ENCODE peak calls at places on chromosomes 5 and 9, in nine cellular contexts. U is left lung; G is prostate gland; C is stimulated activated CD8-positive, alpha-beta memory T cell treated with anti-CD3 and anti-CD28 coated beads, Interleukin-12 subunit alpha, Interleukin-12 subunit beta, amount 100 ng/mL, for 4 hours; J is neural progenitor cell; W is NCI-H1105 treated with DMSO at 0.1 percent for 48 hours; Z is HAP-1; O is stimulated activated naive CD8-positive, alpha-beta T cell treated with anti-CD3 and anti-CD28 coated beads, Interleukin-15, Interleukin-2, amounts not matched to agents 100 U/mL and 50 U/mL, for 24 hours; Q is RWPE1. X is an unnamed sample.

GRCh38 chr9:34636791-34637355 is 714 bp downstream of the SIGMAR1 start:
- DNase-seq in U (no peak), G (no peak), C (no peak), J (no peak), W (peak; percentile 30), Z (no peak), O (peak; percentile 33), Q (peak; percentile 51), X (no peak)

GRCh38 chr9:134571946-134572914 is 69.4 kb upstream of the COL5A1 start:
- DNase-seq in U (peak; percentile 68), G (no peak), C (no peak), J (no peak), W (no peak), Z (no peak), O (no peak), Q (no peak), X (peak; percentile 10)

GRCh38 chr9:6014668-6015270 is 655 bp downstream of the RANBP6 start:
- DNase-seq in U (no peak), G (no peak), C (no peak), J (no peak), W (no peak), Z (no peak), O (no peak), Q (peak; percentile 34), X (peak; percentile 88)

GRCh38 chr9:90466481-90466880 is 176.1 kb downstream of the DIRAS2 start:
- DNase-seq in U (no peak), G (no peak), C (no peak), J (no peak), W (no peak), Z (no peak), O (no peak), Q (no peak), X (no peak)

GRCh38 chr5:164422400-164422799 is 917.0 kb downstream of the MAT2B start:
- DNase-seq in U (no peak), G (no peak), C (no peak), J (peak; percentile 72), W (no peak), Z (no peak), O (no peak), Q (no peak), X (no peak)

GRCh38 chr5:115241881-115242642 is 20.6 kb downstream of the PGGT1B start:
- DNase-seq in U (no peak), G (no peak), C (no peak), J (no peak), W (no peak), Z (no peak), O (no peak), Q (peak; percentile 17), X (no peak)

GRCh38 chr9:120876842-120877240 is at the start of gene PHF19:
- DNase-seq in U (peak; percentile 85), G (no peak), C (no peak), J (peak; percentile 34), W (peak; percentile 27), Z (no peak), O (peak; percentile 64), Q (peak; percentile 83), X (no peak)

GRCh38 chr5:144156767-144157171 is 13.7 kb downstream of the YIPF5 start:
- DNase-seq in U (no peak), G (no peak), C (no peak), J (no peak), W (no peak), Z (no peak), O (no peak), Q (no peak), X (no peak)

GRCh38 chr9:128494108-128494742 is 10.3 kb upstream of the GLE1 start:
- DNase-seq in U (no peak), G (peak; percentile 17), C (no peak), J (no peak), W (peak; percentile 2), Z (no peak), O (no peak), Q (no peak), X (no peak)

GRCh38 chr5:2158109-2158508 is 275.4 kb upstream of the IRX4 start:
- DNase-seq in U (no peak), G (no peak), C (no peak), J (no peak), W (no peak), Z (no peak), O (no peak), Q (peak; percentile 64), X (no peak)

GRCh38 chr9:14323083-14323968 is 9.4 kb upstream of the NFIB start:
- DNase-seq in U (no peak), G (no peak), C (no peak), J (no peak), W (no peak), Z (peak; percentile 39), O (no peak), Q (no peak), X (peak; percentile 14)

GRCh38 chr5:128536861-128537305 is 1.2 kb downstream of the FBN2 start:
- DNase-seq in U (peak; percentile 75), G (no peak), C (no peak), J (peak; percentile 76), W (no peak), Z (peak; percentile 46), O (no peak), Q (no peak), X (peak; percentile 47)

GRCh38 chr5:77428033-77428432 is 64.1 kb downstream of the WDR41 start:
- DNase-seq in U (no peak), G (no peak), C (no peak), J (no peak), W (no peak), Z (no peak), O (no peak), Q (no peak), X (no peak)

GRCh38 chr9:42388846-42389245 is 205.4 kb downstream of the SPATA31A6 start:
- DNase-seq in U (no peak), G (no peak), C (no peak), J (no peak), W (no peak), Z (no peak), O (no peak), Q (no peak), X (no peak)

GRCh38 chr9:114169029-114169939 is 13.9 kb downstream of the COL27A1 start:
- DNase-seq in U (no peak), G (no peak), C (no peak), J (no peak), W (no peak), Z (no peak), O (no peak), Q (no peak), X (no peak)

GRCh38 chr9:136358888-136359287 is 4.7 kb downstream of the DNLZ start:
- DNase-seq in U (no peak), G (no peak), C (no peak), J (no peak), W (no peak), Z (no peak), O (no peak), Q (no peak), X (no peak)

GRCh38 chr5:145946112-145946861 is 9.9 kb downstream of the SH3RF2 start:
- DNase-seq in U (no peak), G (no peak), C (no peak), J (no peak), W (no peak), Z (no peak), O (no peak), Q (peak; percentile 58), X (peak; percentile 71)

GRCh38 chr9:110700953-110701352 is 32.4 kb downstream of the MUSK start:
- DNase-seq in U (no peak), G (no peak), C (no peak), J (no peak), W (no peak), Z (no peak), O (no peak), Q (peak; percentile 42), X (no peak)

GRCh38 chr9:304519-305185 is 90.0 kb downstream of the DOCK8 start:
- DNase-seq in U (no peak), G (peak; percentile 36), C (no peak), J (no peak), W (no peak), Z (no peak), O (no peak), Q (peak; percentile 34), X (peak; percentile 90)

GRCh38 chr5:80083115-80083890 is 48.2 kb downstream of the THBS4 start:
- DNase-seq in U (no peak), G (no peak), C (peak; percentile 9), J (peak; percentile 87), W (peak; percentile 78), Z (peak; percentile 72), O (peak; percentile 26), Q (peak; percentile 87), X (peak; percentile 83)

X was measured in trophoblast cell.